ENCODE peak calls at places on chromosomes 4 and X, in seven cellular contexts. I is aorta, Y is AG08395, Q is small intestine, H is ovary, N is nucleus accumbens, B is astrocyte. C is an unnamed sample.

GRCh38 chr4:138789796-138790195 is 225.8 kb upstream of the NOCT start:
- DNase-seq in B (no peak), I (no peak), N (no peak), H (no peak), Y (no peak), Q (no peak), C (no peak)

GRCh38 chrX:13716905-13717304 is 17.5 kb downstream of the TRAPPC2 start:
- DNase-seq in B (no peak), Q (no peak), H (no peak), Y (no peak), I (no peak), N (no peak), C (no peak)

GRCh38 chr4:41364871-41365270 is 108.1 kb downstream of the UCHL1 start:
- DNase-seq in N (no peak), Y (no peak), I (no peak), B (no peak), Q (no peak), H (no peak), C (no peak)

GRCh38 chr4:169810325-169811323 is 52.9 kb upstream of the HPF1 start:
- DNase-seq in B (peak; percentile 64), H (no peak), Y (peak; percentile 83), Q (peak; percentile 72), N (no peak), I (no peak), C (peak; percentile 75)

GRCh38 chrX:19440713-19441112 is 74.6 kb downstream of the MAP3K15 start:
- DNase-seq in N (no peak), B (peak; percentile 39), Q (no peak), H (no peak), I (no peak), Y (peak; percentile 4), C (no peak)

GRCh38 chr4:142449771-142450373 is 396.2 kb downstream of the INPP4B start:
- DNase-seq in B (peak; percentile 29), I (no peak), Q (no peak), N (no peak), H (no peak), Y (no peak), C (no peak)

GRCh38 chr4:144547678-144548298 is 98.2 kb upstream of the HHIP start:
- DNase-seq in B (no peak), I (no peak), Q (no peak), Y (no peak), H (no peak), N (no peak), C (no peak)

GRCh38 chr4:150235795-150236385 is 157.6 kb downstream of the DCLK2 start:
- DNase-seq in B (peak; percentile 67), Y (no peak), N (no peak), Q (no peak), I (no peak), H (no peak), C (no peak)

GRCh38 chrX:110665636-110666035 is 130.0 kb downstream of the CHRDL1 start:
- DNase-seq in N (peak; percentile 0), H (no peak), Y (peak; percentile 37), Q (peak; percentile 18), I (no peak), B (no peak), C (no peak)

GRCh38 chr4:128858875-128859696 is 49.6 kb downstream of the JADE1 start:
- DNase-seq in B (peak; percentile 90), Q (no peak), I (no peak), H (peak; percentile 59), Y (peak; percentile 63), N (no peak), C (no peak)

GRCh38 chrX:136480383-136480782 is 7.4 kb upstream of the BRS3 start:
- DNase-seq in N (no peak), H (no peak), Y (no peak), Q (no peak), B (no peak), I (no peak), C (no peak)

GRCh38 chrX:34891391-34891790 is 51.2 kb upstream of the FAM47B start:
- DNase-seq in H (no peak), Y (no peak), B (no peak), N (no peak), Q (no peak), I (no peak), C (no peak)

GRCh38 chrX:23578079-23578478 is 89.2 kb upstream of the PRDX4 start:
- DNase-seq in N (no peak), B (peak; percentile 37), I (no peak), H (no peak), Y (no peak), Q (no peak), C (no peak)

GRCh38 chr4:80184053-80184790 is 13.1 kb upstream of the PRDM8 start:
- DNase-seq in H (peak; percentile 94), Y (peak; percentile 91), Q (peak; percentile 57), B (peak; percentile 57), I (peak; percentile 98), N (peak; percentile 77), C (no peak)

GRCh38 chr4:37803348-37803973 is 23.0 kb upstream of the PGM2 start:
- DNase-seq in I (no peak), B (peak; percentile 32), Q (peak; percentile 57), Y (peak; percentile 36), N (no peak), H (no peak), C (no peak)